ENCODE peak calls at places on chromosomes 3 and 15, in nine cellular contexts. One of them, this sample, is unnamed.

GRCh38 chr15:75577401-75578205 is 1.5 kb downstream of the PTPN9 start:
- DNase-seq in lung: no peak
- DNase-seq in spleen: no peak
- DNase-seq in GM23338: peak; percentile 46
- DNase-seq in progenitor cell of endocrine pancreas: no peak
- DNase-seq in HS-27A: no peak
- DNase-seq in activated T-cell treated with anti-CD3 and anti-CD28 coated beads for 24 hours: no peak
- DNase-seq in aorta: no peak
- DNase-seq in CD8-positive, alpha-beta memory T cell: no peak
- DNase-seq in this sample: no peak

GRCh38 chr15:98035134-98035533 is 74.6 kb downstream of the ARRDC4 start:
- DNase-seq in lung: no peak
- DNase-seq in spleen: no peak
- DNase-seq in GM23338: no peak
- DNase-seq in progenitor cell of endocrine pancreas: no peak
- DNase-seq in HS-27A: no peak
- DNase-seq in activated T-cell treated with anti-CD3 and anti-CD28 coated beads for 24 hours: no peak
- DNase-seq in aorta: no peak
- DNase-seq in CD8-positive, alpha-beta memory T cell: no peak
- DNase-seq in this sample: no peak

GRCh38 chr3:38247366-38248035 is 18.1 kb upstream of the SLC22A13 start:
- DNase-seq in lung: no peak
- DNase-seq in spleen: no peak
- DNase-seq in GM23338: no peak
- DNase-seq in progenitor cell of endocrine pancreas: no peak
- DNase-seq in HS-27A: peak; percentile 49
- DNase-seq in activated T-cell treated with anti-CD3 and anti-CD28 coated beads for 24 hours: no peak
- DNase-seq in aorta: no peak
- DNase-seq in CD8-positive, alpha-beta memory T cell: no peak
- DNase-seq in this sample: no peak

GRCh38 chr15:28021281-28022039 is 77.7 kb downstream of the OCA2 start:
- DNase-seq in lung: peak; percentile 75
- DNase-seq in spleen: no peak
- DNase-seq in GM23338: peak; percentile 84
- DNase-seq in progenitor cell of endocrine pancreas: no peak
- DNase-seq in HS-27A: peak; percentile 1
- DNase-seq in activated T-cell treated with anti-CD3 and anti-CD28 coated beads for 24 hours: peak; percentile 9
- DNase-seq in aorta: peak; percentile 83
- DNase-seq in CD8-positive, alpha-beta memory T cell: no peak
- DNase-seq in this sample: peak; percentile 25

GRCh38 chr15:50883903-50884302 is 24.6 kb upstream of the AP4E1 start:
- DNase-seq in lung: no peak
- DNase-seq in spleen: no peak
- DNase-seq in GM23338: no peak
- DNase-seq in progenitor cell of endocrine pancreas: no peak
- DNase-seq in HS-27A: peak; percentile 29
- DNase-seq in activated T-cell treated with anti-CD3 and anti-CD28 coated beads for 24 hours: no peak
- DNase-seq in aorta: no peak
- DNase-seq in CD8-positive, alpha-beta memory T cell: no peak
- DNase-seq in this sample: no peak

GRCh38 chr15:41804920-41805666 is 22.8 kb upstream of the JMJD7 start:
- DNase-seq in lung: no peak
- DNase-seq in spleen: no peak
- DNase-seq in GM23338: no peak
- DNase-seq in progenitor cell of endocrine pancreas: no peak
- DNase-seq in HS-27A: no peak
- DNase-seq in activated T-cell treated with anti-CD3 and anti-CD28 coated beads for 24 hours: no peak
- DNase-seq in aorta: no peak
- DNase-seq in CD8-positive, alpha-beta memory T cell: no peak
- DNase-seq in this sample: no peak

GRCh38 chr3:17942856-17943255 is 200.4 kb upstream of the TBC1D5 start:
- DNase-seq in lung: no peak
- DNase-seq in spleen: no peak
- DNase-seq in GM23338: no peak
- DNase-seq in progenitor cell of endocrine pancreas: no peak
- DNase-seq in HS-27A: peak; percentile 78
- DNase-seq in activated T-cell treated with anti-CD3 and anti-CD28 coated beads for 24 hours: no peak
- DNase-seq in aorta: no peak
- DNase-seq in CD8-positive, alpha-beta memory T cell: no peak
- DNase-seq in this sample: no peak

GRCh38 chr15:66109826-66110225 is 143.7 kb downstream of the MEGF11 start:
- DNase-seq in lung: no peak
- DNase-seq in spleen: peak; percentile 23
- DNase-seq in GM23338: no peak
- DNase-seq in progenitor cell of endocrine pancreas: no peak
- DNase-seq in HS-27A: no peak
- DNase-seq in activated T-cell treated with anti-CD3 and anti-CD28 coated beads for 24 hours: no peak
- DNase-seq in aorta: no peak
- DNase-seq in CD8-positive, alpha-beta memory T cell: no peak
- DNase-seq in this sample: no peak

GRCh38 chr3:181933052-181933618 is 221.4 kb downstream of the SOX2 start:
- DNase-seq in lung: no peak
- DNase-seq in spleen: no peak
- DNase-seq in GM23338: no peak
- DNase-seq in progenitor cell of endocrine pancreas: no peak
- DNase-seq in HS-27A: no peak
- DNase-seq in activated T-cell treated with anti-CD3 and anti-CD28 coated beads for 24 hours: no peak
- DNase-seq in aorta: no peak
- DNase-seq in CD8-positive, alpha-beta memory T cell: no peak
- DNase-seq in this sample: no peak

GRCh38 chr15:76753771-76754170 is 151.4 kb downstream of the SCAPER start:
- DNase-seq in lung: no peak
- DNase-seq in spleen: no peak
- DNase-seq in GM23338: no peak
- DNase-seq in progenitor cell of endocrine pancreas: no peak
- DNase-seq in HS-27A: no peak
- DNase-seq in activated T-cell treated with anti-CD3 and anti-CD28 coated beads for 24 hours: no peak
- DNase-seq in aorta: no peak
- DNase-seq in CD8-positive, alpha-beta memory T cell: no peak
- DNase-seq in this sample: no peak

This sample was measured in iPS DF 6.9.